ENCODE peak calls at places on chromosome 7, in four cellular contexts. F, G, L and M are unnamed samples.

GRCh38 chr7:47873767-47874166 is 74.5 kb downstream of the PKD1L1 start:
- DNase-seq in G (no peak), L (no peak), F (peak; percentile 65), M (no peak)

GRCh38 chr7:158903897-158904541 is 47.7 kb downstream of the DYNC2I1 start:
- DNase-seq in F (no peak), L (no peak), G (no peak), M (no peak)

GRCh38 chr7:71723859-71724258 is 591.9 kb downstream of the GALNT17 start:
- DNase-seq in F (no peak), L (no peak), G (no peak), M (no peak)

GRCh38 chr7:123750389-123751230 is 1.8 kb upstream of the WASL start:
- DNase-seq in L (no peak), F (no peak), G (no peak), M (no peak)

GRCh38 chr7:122944682-122945303 is 50.7 kb downstream of the TAS2R16 start:
- DNase-seq in G (no peak), F (no peak), L (no peak), M (no peak)

GRCh38 chr7:78379148-78379547 is 580.6 kb downstream of the PHTF2 start:
- DNase-seq in F (peak; percentile 68), G (no peak), L (no peak), M (no peak)

GRCh38 chr7:50317221-50317678 is 12.7 kb downstream of the IKZF1 start:
- DNase-seq in F (no peak), G (no peak), L (no peak), M (no peak)

GRCh38 chr7:129262333-129262732 is 37.5 kb downstream of the AHCYL2 start:
- DNase-seq in L (no peak), G (no peak), F (no peak), M (no peak)

GRCh38 chr7:135672560-135673359 is 10.4 kb downstream of the STMP1 start:
- DNase-seq in F (peak; percentile 84), G (no peak), L (no peak), M (no peak)

GRCh38 chr7:119127706-119128105 is 903.2 kb downstream of the ANKRD7 start:
- DNase-seq in G (no peak), L (no peak), F (no peak), M (no peak)

GRCh38 chr7:158320328-158320727 is 267.3 kb downstream of the PTPRN2 start:
- DNase-seq in G (no peak), F (no peak), L (no peak), M (no peak)

GRCh38 chr7:158832994-158833393 is 3.7 kb upstream of the ESYT2 start:
- DNase-seq in G (no peak), L (no peak), F (no peak), M (no peak)

GRCh38 chr7:157021071-157021891 is 10.8 kb upstream of the MNX1 start:
- DNase-seq in F (no peak), L (no peak), G (no peak), M (no peak)

GRCh38 chr7:82050134-82050533 is 280.3 kb upstream of the HGF start:
- DNase-seq in G (peak; percentile 22), F (peak; percentile 91), L (no peak), M (no peak)

GRCh38 chr7:26090927-26091519 is 61.0 kb upstream of the NFE2L3 start:
- DNase-seq in F (peak; percentile 74), L (no peak), G (no peak), M (no peak)

GRCh38 chr7:101164071-101164840 is 1.1 kb downstream of the VGF start:
- DNase-seq in L (no peak), G (no peak), F (peak; percentile 65), M (no peak)

GRCh38 chr7:72035275-72035674 is 376.9 kb downstream of the CALN1 start:
- DNase-seq in G (no peak), L (no peak), F (no peak), M (no peak)

GRCh38 chr7:83259064-83259463 is 96.4 kb upstream of the PCLO start:
- DNase-seq in F (no peak), G (no peak), L (no peak), M (no peak)

GRCh38 chr7:17878621-17879020 is 61.7 kb downstream of the SNX13 start:
- DNase-seq in G (no peak), F (no peak), L (no peak), M (no peak)

GRCh38 chr7:31741852-31742251 is 54.8 kb downstream of the PPP1R17 start:
- DNase-seq in G (no peak), L (no peak), F (no peak), M (no peak)

GRCh38 chr7:131501422-131501821 is 55.0 kb downstream of the PODXL start:
- DNase-seq in L (no peak), G (no peak), F (peak; percentile 92), M (no peak)
- TF ChIP-seq CTCF in L (no peak), G (no peak), F (no peak), M (no peak)

GRCh38 chr7:66082886-66083415 is 7.3 kb downstream of the ASL start:
- DNase-seq in L (no peak), G (no peak), F (no peak), M (no peak)

GRCh38 chr7:66088861-66089838 is 13.5 kb downstream of the ASL start:
- DNase-seq in G (no peak), F (no peak), L (no peak), M (no peak)

GRCh38 chr7:66082083-66082482 is 6.5 kb downstream of the ASL start:
- DNase-seq in L (no peak), G (no peak), F (no peak), M (no peak)

GRCh38 chr7:66078067-66078466 is 2.4 kb downstream of the ASL start:
- DNase-seq in G (no peak), L (no peak), F (no peak), M (no peak)

DNA sequence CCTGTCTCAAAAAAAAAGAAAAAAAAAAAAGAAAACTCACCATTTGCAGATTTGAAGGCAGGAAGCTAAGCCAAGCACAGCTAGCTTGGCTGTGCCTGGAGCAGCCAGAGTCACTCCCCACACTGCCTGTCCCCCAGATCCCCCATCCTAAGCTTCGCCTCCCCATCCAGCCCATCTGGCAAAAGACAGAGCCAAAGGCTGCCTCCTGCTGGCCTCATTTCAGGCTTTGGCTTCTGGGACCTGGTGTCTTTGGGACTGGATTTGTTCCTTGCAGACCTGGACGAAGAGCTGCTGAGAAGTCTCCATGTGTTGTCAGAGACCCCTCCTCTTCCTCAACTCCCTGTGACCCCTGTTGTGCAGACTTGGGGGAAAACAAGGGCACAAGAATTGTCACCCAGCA is 8.1 kb downstream of the ASL start:
- DNase-seq in L (no peak), F (no peak), G (no peak), M (no peak)
- TF ChIP-seq CTCF in L (no peak), F (no peak), G (no peak), M (no peak)

GRCh38 chr7:53209129-53209528 is 173.7 kb downstream of the POM121L12 start:
- DNase-seq in G (no peak), L (no peak), F (no peak), M (no peak)
- TF ChIP-seq CTCF in G (no peak), L (no peak), F (no peak), M (no peak)

GRCh38 chr7:37558320-37558719 is 109.7 kb upstream of the ELMO1 start:
- DNase-seq in G (no peak), L (no peak), F (no peak), M (no peak)
- TF ChIP-seq CTCF in G (no peak), L (no peak), F (no peak), M (no peak)

GRCh38 chr7:43727003-43727402 is 2.3 kb downstream of the COA1 start:
- DNase-seq in F (no peak), L (no peak), G (no peak), M (no peak)

GRCh38 chr7:43725251-43725650 is 4.1 kb downstream of the COA1 start:
- DNase-seq in G (no peak), F (peak; percentile 37), L (no peak), M (no peak)

GRCh38 chr7:43726466-43726865 is 2.9 kb downstream of the COA1 start:
- DNase-seq in L (no peak), F (no peak), G (no peak), M (no peak)

GRCh38 chr7:43729214-43729923 is at the start of gene COA1:
- DNase-seq in F (peak; percentile 91), L (peak; percentile 92), G (peak; percentile 50), M (peak; percentile 83)

DNA sequence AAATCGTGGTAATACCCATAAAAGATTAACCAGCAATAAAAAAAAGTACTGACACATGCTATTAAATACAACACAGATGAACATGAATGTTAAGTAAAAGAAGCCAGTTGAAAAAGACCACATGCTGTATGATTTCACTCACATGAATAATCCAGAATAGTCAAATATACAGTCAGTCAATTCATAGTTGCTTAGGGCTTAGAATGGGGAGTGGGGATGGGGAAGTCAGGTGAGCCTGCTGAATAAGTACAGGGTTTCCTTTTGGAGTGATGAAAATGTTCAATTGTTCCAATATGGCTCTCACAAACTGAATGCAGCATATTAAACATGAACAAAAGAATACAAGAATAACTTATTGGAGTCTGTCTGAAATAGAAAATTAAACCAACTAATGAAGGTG is 1.8 kb downstream of the COA1 start:
- DNase-seq in L (no peak), F (no peak), G (no peak), M (no peak)
- TF ChIP-seq CTCF in L (no peak), F (no peak), G (no peak), M (no peak)

DNA sequence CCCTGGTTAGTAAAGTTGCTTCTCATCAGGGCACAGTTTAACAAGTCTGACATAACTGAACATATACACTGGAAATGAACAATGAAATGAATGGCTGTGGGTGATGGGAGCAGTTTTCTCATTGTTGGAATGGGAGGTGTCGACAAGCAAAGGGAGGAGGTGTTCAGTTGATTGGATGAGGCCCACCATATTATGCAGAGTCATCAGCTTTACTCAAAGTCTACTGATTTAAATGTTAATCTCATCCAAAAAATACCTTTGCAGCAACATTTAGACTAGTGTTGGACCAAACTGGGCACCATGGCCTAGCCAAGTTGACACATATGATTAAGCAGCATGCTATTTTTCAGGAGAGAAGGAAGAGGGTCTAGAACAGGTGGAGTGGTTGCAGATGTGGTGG is 201.7 kb downstream of the RAMP3 start:
- DNase-seq in F (no peak), G (no peak), L (no peak), M (no peak)
- TF ChIP-seq CTCF in F (no peak), G (no peak), L (no peak), M (no peak)

GRCh38 chr7:52261052-52261451 is 774.4 kb upstream of the POM121L12 start:
- DNase-seq in G (no peak), F (no peak), L (no peak), M (no peak)

GRCh38 chr7:52257890-52258289 is 777.5 kb upstream of the POM121L12 start:
- DNase-seq in G (no peak), F (no peak), L (no peak), M (no peak)

GRCh38 chr7:52254396-52255025 is 780.9 kb upstream of the POM121L12 start:
- DNase-seq in F (no peak), G (no peak), L (no peak), M (no peak)

DNA sequence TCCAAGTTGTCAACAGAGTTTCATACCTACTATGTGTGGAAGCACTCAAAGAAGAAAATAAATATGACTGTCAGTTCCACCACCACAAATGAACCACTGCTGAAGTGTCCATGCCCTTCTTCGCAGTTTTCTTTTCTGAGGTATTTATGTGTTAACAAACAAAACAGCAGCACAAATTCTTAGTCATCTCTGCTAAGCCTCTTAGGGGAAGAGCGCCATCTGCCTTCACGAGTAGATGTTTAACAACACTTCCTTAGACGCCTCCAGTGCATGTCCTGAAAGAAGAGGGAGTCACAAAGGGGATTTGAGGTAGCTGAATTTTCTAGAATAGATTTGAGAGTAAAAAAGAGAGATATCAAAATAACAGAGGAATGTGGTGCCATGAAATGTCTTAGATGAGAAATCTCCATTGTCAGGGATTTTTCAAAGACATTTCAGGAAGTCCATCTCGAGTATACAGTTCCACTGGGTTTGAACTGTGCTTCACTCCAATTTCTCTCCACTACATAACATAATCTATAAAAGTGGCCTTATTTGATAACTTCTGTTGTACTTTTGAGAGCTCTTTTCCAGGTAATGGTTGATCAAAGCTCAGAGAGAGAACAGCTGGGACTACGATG is 775.3 kb upstream of the POM121L12 start:
- DNase-seq in F (no peak), L (no peak), G (no peak), M (no peak)
- TF ChIP-seq CTCF in F (no peak), L (peak; percentile 16), G (no peak), M (no peak)